ENCODE peak calls at places on chromosomes 6 and 20, in five cellular contexts. A, U, H, Y and D are unnamed samples.

GRCh38 chr6:99348220-99348822 is 1.2 kb downstream of the FAXC start:
- DNase-seq in A (no peak), U (no peak), H (no peak), Y (no peak), D (no peak)

GRCh38 chr6:3825851-3826581 is 23.2 kb upstream of the FAM50B start:
- DNase-seq in A (peak), U (no peak), H (peak), Y (no peak), D (no peak)

GRCh38 chr20:3927486-3928291 is 38.5 kb downstream of the PANK2 start:
- DNase-seq in A (no peak), U (no peak), H (no peak), Y (no peak), D (no peak)

GRCh38 chr6:19399406-19399805 is 437.8 kb upstream of the ID4 start:
- DNase-seq in A (no peak), U (no peak), H (no peak), Y (no peak), D (no peak)

GRCh38 chr6:147136057-147136456 is 68.2 kb upstream of the STXBP5 start:
- DNase-seq in A (no peak), U (no peak), H (no peak), Y (no peak), D (no peak)

GRCh38 chr6:113585246-113585645 is 271.9 kb upstream of the MARCKS start:
- DNase-seq in A (no peak), U (no peak), H (no peak), Y (no peak), D (no peak)

GRCh38 chr6:12113190-12113578 is 101.1 kb downstream of the HIVEP1 start:
- DNase-seq in A (no peak), U (no peak), H (no peak), Y (no peak), D (no peak)

GRCh38 chr6:39791311-39791710 is 865 bp upstream of the DAAM2 start:
- DNase-seq in A (no peak), U (no peak), H (no peak), Y (no peak), D (no peak)

GRCh38 chr20:62914970-62915457 is 11.3 kb downstream of the DIDO1 start:
- DNase-seq in A (no peak), U (no peak), H (no peak), Y (no peak), D (peak)

GRCh38 chr6:135267085-135267484 is 86.0 kb downstream of the MYB start:
- DNase-seq in A (peak), U (no peak), H (no peak), Y (no peak), D (peak)

GRCh38 chr20:47165376-47165865 is 191.1 kb downstream of the ZMYND8 start:
- DNase-seq in A (no peak), U (no peak), H (no peak), Y (no peak), D (no peak)

GRCh38 chr6:127554435-127555006 is 22.5 kb upstream of the C6orf58 start:
- DNase-seq in A (no peak), U (no peak), H (peak), Y (peak), D (no peak)

GRCh38 chr20:10357974-10358373 is 76.0 kb downstream of the MKKS start:
- DNase-seq in A (no peak), U (no peak), H (no peak), Y (no peak), D (no peak)

GRCh38 chr6:4613795-4614194 is 162.4 kb upstream of the CDYL start:
- DNase-seq in A (no peak), U (no peak), H (no peak), Y (no peak), D (no peak)

GRCh38 chr6:4369616-4370015 is 234.2 kb upstream of the ECI2 start:
- DNase-seq in A (no peak), U (no peak), H (no peak), Y (no peak), D (no peak)

GRCh38 chr6:142927904-142928303 is 17.1 kb downstream of the HIVEP2 start:
- DNase-seq in A (no peak), U (no peak), H (no peak), Y (no peak), D (no peak)

GRCh38 chr6:107061125-107062020 is 33.4 kb downstream of the MTRES1 start:
- DNase-seq in A (no peak), U (no peak), H (no peak), Y (no peak), D (no peak)

GRCh38 chr6:70667711-70668498 is at the start of gene SMAP1:
- DNase-seq in A (peak), U (peak), H (peak), Y (peak), D (peak)

GRCh38 chr6:36692220-36692619 is 5.4 kb upstream of the RAB44 start:
- DNase-seq in A (no peak), U (no peak), H (no peak), Y (no peak), D (no peak)

GRCh38 chr6:33237731-33238130 is 29.4 kb downstream of the RING1 start:
- DNase-seq in A (no peak), U (no peak), H (no peak), Y (no peak), D (no peak)

GRCh38 chr20:9912858-9913434 is 74.1 kb upstream of the PAK5 start:
- DNase-seq in A (peak), U (peak), H (peak), Y (no peak), D (no peak)

GRCh38 chr20:3471397-3472021 is 691 bp downstream of the ATRN start:
- DNase-seq in A (no peak), U (no peak), H (no peak), Y (no peak), D (no peak)

GRCh38 chr20:54140927-54141566 is 32.7 kb downstream of the CYP24A1 start:
- DNase-seq in A (no peak), U (no peak), H (no peak), Y (no peak), D (no peak)

GRCh38 chr6:15336905-15337583 is 91.2 kb downstream of the JARID2 start:
- DNase-seq in A (no peak), U (no peak), H (no peak), Y (no peak), D (no peak)

GRCh38 chr6:125510405-125510804 is 208.6 kb upstream of the HDDC2 start:
- DNase-seq in A (no peak), U (no peak), H (no peak), Y (no peak), D (no peak)

GRCh38 chr6:43770417-43771209 is 602 bp downstream of the VEGFA start:
- DNase-seq in A (peak), U (no peak), H (no peak), Y (no peak), D (no peak)

GRCh38 chr20:59149678-59150504 is 13.7 kb upstream of the ZNF831 start:
- DNase-seq in A (peak), U (peak), H (no peak), Y (no peak), D (no peak)

GRCh38 chr6:41777886-41778285 is 1.8 kb downstream of the FRS3 start:
- DNase-seq in A (no peak), U (no peak), H (no peak), Y (no peak), D (no peak)

GRCh38 chr6:84417261-84417660 is 189.8 kb upstream of the CEP162 start:
- DNase-seq in A (no peak), U (no peak), H (no peak), Y (no peak), D (no peak)

GRCh38 chr6:24524801-24525200 is 30.0 kb downstream of the ALDH5A1 start:
- DNase-seq in A (no peak), U (no peak), H (peak), Y (peak), D (no peak)

GRCh38 chr20:57723816-57724215 is 14.0 kb upstream of the PMEPA1 start:
- DNase-seq in A (no peak), U (no peak), H (no peak), Y (no peak), D (no peak)

GRCh38 chr6:31642798-31643570 is 9.5 kb downstream of the BAG6 start:
- DNase-seq in A (no peak), U (no peak), H (no peak), Y (no peak), D (no peak)

GRCh38 chr6:158024566-158025297 is 43.1 kb downstream of the SYNJ2 start:
- DNase-seq in A (no peak), U (no peak), H (no peak), Y (no peak), D (no peak)

GRCh38 chr6:1606533-1607235 is 3.0 kb upstream of the FOXC1 start:
- DNase-seq in A (no peak), U (no peak), H (no peak), Y (no peak), D (no peak)

GRCh38 chr6:41601248-41601549 is 37.1 kb upstream of the MDFI start:
- DNase-seq in A (no peak), U (no peak), H (no peak), Y (no peak), D (no peak)